ENCODE peak calls at places on chromosomes 2 and 18, in eight cellular contexts. J, S, D, G, P, U, A and B are unnamed samples.

GRCh38 chr2:128798502-128799283 is 480.0 kb upstream of the HS6ST1 start:
- DNase-seq in J (no peak), S (no peak), D (no peak), G (no peak), P (no peak), U (no peak), A (no peak), B (no peak)

GRCh38 chr18:21191596-21192307 is 50.3 kb upstream of the GREB1L start:
- DNase-seq in J (peak; percentile 66), S (no peak), D (no peak), G (peak; percentile 46), P (peak; percentile 68), U (peak; percentile 48), A (peak; percentile 82), B (no peak)

GRCh38 chr18:2337552-2338141 is 233.7 kb downstream of the METTL4 start:
- DNase-seq in J (peak; percentile 53), S (no peak), D (peak; percentile 16), G (no peak), P (peak; percentile 14), U (peak; percentile 27), A (no peak), B (no peak)

GRCh38 chr2:46850742-46851141 is 64.9 kb downstream of the MCFD2 start:
- DNase-seq in J (no peak), S (no peak), D (no peak), G (peak; percentile 99), P (peak; percentile 54), U (no peak), A (peak; percentile 47), B (no peak)

GRCh38 chr2:152646775-152647174 is 70.5 kb downstream of the PRPF40A start:
- DNase-seq in J (peak; percentile 33), S (no peak), D (no peak), G (peak; percentile 97), P (peak; percentile 75), U (no peak), A (peak; percentile 46), B (no peak)

GRCh38 chr2:20557635-20558034 is 93.3 kb downstream of the HS1BP3 start:
- DNase-seq in J (peak; percentile 43), S (no peak), D (no peak), G (no peak), P (no peak), U (no peak), A (no peak), B (no peak)

GRCh38 chr2:51717318-51717717 is 685.4 kb upstream of the NRXN1 start:
- DNase-seq in J (no peak), S (no peak), D (no peak), G (peak; percentile 91), P (no peak), U (no peak), A (peak; percentile 41), B (no peak)

GRCh38 chr18:58580623-58581022 is 48.3 kb downstream of the ALPK2 start:
- DNase-seq in J (peak; percentile 72), S (no peak), D (no peak), G (peak; percentile 82), P (no peak), U (no peak), A (no peak), B (no peak)

GRCh38 chr2:72863046-72863445 is 24.2 kb upstream of the SPR start:
- DNase-seq in J (no peak), S (no peak), D (no peak), G (no peak), P (no peak), U (no peak), A (no peak), B (no peak)

GRCh38 chr2:70525032-70525431 is 28.6 kb downstream of the TGFA start:
- DNase-seq in J (no peak), S (no peak), D (no peak), G (peak; percentile 13), P (no peak), U (no peak), A (no peak), B (no peak)

GRCh38 chr2:162435676-162436075 is 91.7 kb downstream of the GCA start:
- DNase-seq in J (no peak), S (no peak), D (no peak), G (peak; percentile 33), P (no peak), U (no peak), A (no peak), B (no peak)

GRCh38 chr2:129462967-129463366 is 516.5 kb upstream of the RAB6C start:
- DNase-seq in J (no peak), S (no peak), D (no peak), G (no peak), P (no peak), U (no peak), A (no peak), B (no peak)

GRCh38 chr2:99692785-99693184 is 203.0 kb upstream of the REV1 start:
- DNase-seq in J (peak; percentile 35), S (no peak), D (no peak), G (no peak), P (no peak), U (peak; percentile 14), A (no peak), B (no peak)

GRCh38 chr2:200703132-200703925 is 108.4 kb upstream of the BZW1 start:
- DNase-seq in J (peak; percentile 23), S (no peak), D (no peak), G (peak; percentile 62), P (peak; percentile 38), U (peak; percentile 47), A (peak; percentile 71), B (no peak)

GRCh38 chr2:228321019-228321418 is 139.5 kb upstream of the SPHKAP start:
- DNase-seq in J (no peak), S (no peak), D (no peak), G (no peak), P (no peak), U (no peak), A (no peak), B (no peak)

GRCh38 chr2:54471221-54471711 is 15.1 kb downstream of the SPTBN1 start:
- DNase-seq in J (no peak), S (no peak), D (no peak), G (peak; percentile 90), P (peak; percentile 25), U (peak; percentile 51), A (peak; percentile 61), B (no peak)

GRCh38 chr2:162330881-162331280 is 12.4 kb upstream of the IFIH1 start:
- DNase-seq in J (no peak), S (no peak), D (no peak), G (no peak), P (no peak), U (no peak), A (no peak), B (no peak)

GRCh38 chr2:174691203-174691779 is 73.0 kb downstream of the CHRNA1 start:
- DNase-seq in J (no peak), S (no peak), D (no peak), G (no peak), P (no peak), U (no peak), A (no peak), B (no peak)

GRCh38 chr2:205361272-205361671 is 321.0 kb upstream of the NRP2 start:
- DNase-seq in J (no peak), S (no peak), D (no peak), G (no peak), P (no peak), U (no peak), A (no peak), B (no peak)

GRCh38 chr18:35938158-35938557 is 34.3 kb upstream of the RMP24 start:
- DNase-seq in J (no peak), S (no peak), D (no peak), G (peak; percentile 63), P (no peak), U (no peak), A (no peak), B (no peak)

GRCh38 chr2:3523551-3524041 is 4.3 kb upstream of the ADI1 start:
- DNase-seq in J (no peak), S (no peak), D (no peak), G (peak; percentile 63), P (peak; percentile 76), U (no peak), A (peak; percentile 42), B (no peak)

GRCh38 chr18:41642756-41643155 is 312.3 kb upstream of the PIK3C3 start:
- DNase-seq in J (no peak), S (no peak), D (no peak), G (peak; percentile 26), P (no peak), U (no peak), A (no peak), B (no peak)

GRCh38 chr2:229124126-229124525 is 147.0 kb downstream of the PID1 start:
- DNase-seq in J (no peak), S (no peak), D (no peak), G (no peak), P (no peak), U (no peak), A (no peak), B (no peak)

GRCh38 chr2:177232098-177232704 is 19.6 kb downstream of the HNRNPA3 start:
- DNase-seq in J (no peak), S (no peak), D (no peak), G (no peak), P (no peak), U (no peak), A (no peak), B (no peak)

GRCh38 chr2:69798466-69798908 is 31.0 kb upstream of the GMCL1 start:
- DNase-seq in J (no peak), S (no peak), D (no peak), G (peak; percentile 73), P (no peak), U (no peak), A (peak; percentile 26), B (no peak)

GRCh38 chr2:26150243-26150642 is 22.6 kb upstream of the GAREM2 start:
- DNase-seq in J (no peak), S (peak; percentile 19), D (no peak), G (no peak), P (no peak), U (no peak), A (no peak), B (no peak)

GRCh38 chr2:45315881-45316280 is 295.2 kb downstream of the SRBD1 start:
- DNase-seq in J (no peak), S (no peak), D (no peak), G (peak; percentile 88), P (peak; percentile 74), U (no peak), A (peak; percentile 49), B (no peak)

GRCh38 chr18:46917108-46917807 is at the start of the genes KATNAL2 and PIAS2:
- DNase-seq in J (peak; percentile 93), S (peak; percentile 86), D (peak; percentile 67), G (peak; percentile 64), P (peak; percentile 91), U (peak; percentile 82), A (peak; percentile 94), B (peak; percentile 55)

GRCh38 chr2:181324912-181325311 is 132.3 kb upstream of the ITGA4 start:
- DNase-seq in J (no peak), S (no peak), D (no peak), G (no peak), P (no peak), U (no peak), A (no peak), B (no peak)